ENCODE peak calls at places on chromosome 6, in seven cellular contexts. One of them, this sample, is unnamed.

GRCh38 chr6:43747734-43748133 is 22.3 kb upstream of the VEGFA start:
- DNase-seq in stimulated activated CD4-positive, alpha-beta T cell treated with anti-CD3 and anti-CD28 coated beads, Interleukin-2, amount 100 ng/mL, for 48 hours: no peak
- DNase-seq in T-helper 1 cell: no peak
- DNase-seq in HuH-7: no peak
- DNase-seq in T-helper 2 cell: no peak
- DNase-seq in activated CD4-positive, CD25-positive, alpha-beta regulatory T cell: no peak
- DNase-seq in B cell: no peak
- DNase-seq in this sample: no peak

GRCh38 chr6:170245233-170245992 is 45.5 kb downstream of the DLL1 start:
- DNase-seq in T-helper 2 cell: no peak
- DNase-seq in B cell: no peak
- DNase-seq in HuH-7: no peak
- DNase-seq in activated CD4-positive, CD25-positive, alpha-beta regulatory T cell: no peak
- DNase-seq in T-helper 1 cell: no peak
- DNase-seq in stimulated activated CD4-positive, alpha-beta T cell treated with anti-CD3 and anti-CD28 coated beads, Interleukin-2, amount 100 ng/mL, for 48 hours: no peak
- DNase-seq in this sample: no peak

GRCh38 chr6:105594821-105595220 is 191.9 kb upstream of the PREP start:
- DNase-seq in HuH-7: no peak
- DNase-seq in B cell: no peak
- DNase-seq in activated CD4-positive, CD25-positive, alpha-beta regulatory T cell: no peak
- DNase-seq in T-helper 1 cell: no peak
- DNase-seq in stimulated activated CD4-positive, alpha-beta T cell treated with anti-CD3 and anti-CD28 coated beads, Interleukin-2, amount 100 ng/mL, for 48 hours: no peak
- DNase-seq in T-helper 2 cell: no peak
- DNase-seq in this sample: no peak

GRCh38 chr6:9143140-9143539 is 707.8 kb upstream of the SLC35B3 start:
- DNase-seq in T-helper 1 cell: no peak
- DNase-seq in activated CD4-positive, CD25-positive, alpha-beta regulatory T cell: no peak
- DNase-seq in T-helper 2 cell: no peak
- DNase-seq in HuH-7: no peak
- DNase-seq in B cell: no peak
- DNase-seq in stimulated activated CD4-positive, alpha-beta T cell treated with anti-CD3 and anti-CD28 coated beads, Interleukin-2, amount 100 ng/mL, for 48 hours: no peak
- DNase-seq in this sample: no peak

GRCh38 chr6:84554069-84554468 is 210.3 kb downstream of the TBX18 start:
- DNase-seq in T-helper 1 cell: no peak
- DNase-seq in B cell: no peak
- DNase-seq in activated CD4-positive, CD25-positive, alpha-beta regulatory T cell: no peak
- DNase-seq in HuH-7: no peak
- DNase-seq in T-helper 2 cell: no peak
- DNase-seq in stimulated activated CD4-positive, alpha-beta T cell treated with anti-CD3 and anti-CD28 coated beads, Interleukin-2, amount 100 ng/mL, for 48 hours: no peak
- DNase-seq in this sample: no peak

GRCh38 chr6:1348675-1349074 is 36.8 kb downstream of the FOXQ1 start:
- DNase-seq in activated CD4-positive, CD25-positive, alpha-beta regulatory T cell: no peak
- DNase-seq in T-helper 2 cell: no peak
- DNase-seq in HuH-7: no peak
- DNase-seq in B cell: no peak
- DNase-seq in stimulated activated CD4-positive, alpha-beta T cell treated with anti-CD3 and anti-CD28 coated beads, Interleukin-2, amount 100 ng/mL, for 48 hours: no peak
- DNase-seq in T-helper 1 cell: no peak
- DNase-seq in this sample: peak

GRCh38 chr6:72650081-72650745 is 28.3 kb downstream of the KCNQ5 start:
- DNase-seq in HuH-7: no peak
- DNase-seq in T-helper 1 cell: no peak
- DNase-seq in T-helper 2 cell: no peak
- DNase-seq in B cell: no peak
- DNase-seq in activated CD4-positive, CD25-positive, alpha-beta regulatory T cell: no peak
- DNase-seq in stimulated activated CD4-positive, alpha-beta T cell treated with anti-CD3 and anti-CD28 coated beads, Interleukin-2, amount 100 ng/mL, for 48 hours: no peak
- DNase-seq in this sample: no peak

GRCh38 chr6:116363759-116364158 is 7.0 kb upstream of the DSE start:
- DNase-seq in T-helper 2 cell: no peak
- DNase-seq in stimulated activated CD4-positive, alpha-beta T cell treated with anti-CD3 and anti-CD28 coated beads, Interleukin-2, amount 100 ng/mL, for 48 hours: no peak
- DNase-seq in T-helper 1 cell: no peak
- DNase-seq in HuH-7: no peak
- DNase-seq in B cell: no peak
- DNase-seq in activated CD4-positive, CD25-positive, alpha-beta regulatory T cell: no peak
- DNase-seq in this sample: no peak

GRCh38 chr6:29376003-29376402 is 912 bp upstream of the OR12D3 start:
- DNase-seq in stimulated activated CD4-positive, alpha-beta T cell treated with anti-CD3 and anti-CD28 coated beads, Interleukin-2, amount 100 ng/mL, for 48 hours: no peak
- DNase-seq in T-helper 2 cell: no peak
- DNase-seq in T-helper 1 cell: no peak
- DNase-seq in B cell: no peak
- DNase-seq in HuH-7: no peak
- DNase-seq in activated CD4-positive, CD25-positive, alpha-beta regulatory T cell: no peak
- DNase-seq in this sample: no peak

GRCh38 chr6:126919947-126920346 is 198.5 kb upstream of the RSPO3 start:
- DNase-seq in activated CD4-positive, CD25-positive, alpha-beta regulatory T cell: no peak
- DNase-seq in HuH-7: no peak
- DNase-seq in T-helper 2 cell: no peak
- DNase-seq in stimulated activated CD4-positive, alpha-beta T cell treated with anti-CD3 and anti-CD28 coated beads, Interleukin-2, amount 100 ng/mL, for 48 hours: no peak
- DNase-seq in T-helper 1 cell: no peak
- DNase-seq in B cell: no peak
- DNase-seq in this sample: no peak

GRCh38 chr6:30135757-30136156 is at the start of gene TRIM40:
- DNase-seq in B cell: no peak
- DNase-seq in T-helper 2 cell: no peak
- DNase-seq in T-helper 1 cell: no peak
- DNase-seq in activated CD4-positive, CD25-positive, alpha-beta regulatory T cell: no peak
- DNase-seq in stimulated activated CD4-positive, alpha-beta T cell treated with anti-CD3 and anti-CD28 coated beads, Interleukin-2, amount 100 ng/mL, for 48 hours: no peak
- DNase-seq in HuH-7: peak
- DNase-seq in this sample: no peak

GRCh38 chr6:155120034-155120433 is 124.9 kb downstream of the TIAM2 start:
- DNase-seq in T-helper 2 cell: no peak
- DNase-seq in HuH-7: no peak
- DNase-seq in T-helper 1 cell: no peak
- DNase-seq in B cell: no peak
- DNase-seq in activated CD4-positive, CD25-positive, alpha-beta regulatory T cell: no peak
- DNase-seq in stimulated activated CD4-positive, alpha-beta T cell treated with anti-CD3 and anti-CD28 coated beads, Interleukin-2, amount 100 ng/mL, for 48 hours: no peak
- DNase-seq in this sample: no peak

GRCh38 chr6:51613558-51613957 is 473.9 kb downstream of the PKHD1 start:
- DNase-seq in stimulated activated CD4-positive, alpha-beta T cell treated with anti-CD3 and anti-CD28 coated beads, Interleukin-2, amount 100 ng/mL, for 48 hours: no peak
- DNase-seq in T-helper 1 cell: no peak
- DNase-seq in activated CD4-positive, CD25-positive, alpha-beta regulatory T cell: no peak
- DNase-seq in B cell: no peak
- DNase-seq in T-helper 2 cell: no peak
- DNase-seq in HuH-7: no peak
- DNase-seq in this sample: no peak

GRCh38 chr6:170180671-170181337 is 110.1 kb downstream of the DLL1 start:
- DNase-seq in T-helper 2 cell: no peak
- DNase-seq in activated CD4-positive, CD25-positive, alpha-beta regulatory T cell: no peak
- DNase-seq in B cell: no peak
- DNase-seq in HuH-7: no peak
- DNase-seq in T-helper 1 cell: no peak
- DNase-seq in stimulated activated CD4-positive, alpha-beta T cell treated with anti-CD3 and anti-CD28 coated beads, Interleukin-2, amount 100 ng/mL, for 48 hours: no peak
- DNase-seq in this sample: no peak

GRCh38 chr6:150633466-150633795 is 33.7 kb downstream of the PLEKHG1 start:
- DNase-seq in B cell: no peak
- DNase-seq in T-helper 2 cell: no peak
- DNase-seq in T-helper 1 cell: no peak
- DNase-seq in stimulated activated CD4-positive, alpha-beta T cell treated with anti-CD3 and anti-CD28 coated beads, Interleukin-2, amount 100 ng/mL, for 48 hours: no peak
- DNase-seq in HuH-7: no peak
- DNase-seq in activated CD4-positive, CD25-positive, alpha-beta regulatory T cell: no peak
- DNase-seq in this sample: no peak

GRCh38 chr6:139540276-139540675 is 165.8 kb upstream of the CITED2 start:
- DNase-seq in T-helper 1 cell: peak
- DNase-seq in stimulated activated CD4-positive, alpha-beta T cell treated with anti-CD3 and anti-CD28 coated beads, Interleukin-2, amount 100 ng/mL, for 48 hours: peak
- DNase-seq in T-helper 2 cell: peak
- DNase-seq in B cell: no peak
- DNase-seq in HuH-7: no peak
- DNase-seq in activated CD4-positive, CD25-positive, alpha-beta regulatory T cell: no peak
- DNase-seq in this sample: no peak

GRCh38 chr6:107607109-107607508 is 117.2 kb downstream of the SOBP start:
- DNase-seq in T-helper 1 cell: no peak
- DNase-seq in T-helper 2 cell: no peak
- DNase-seq in HuH-7: peak
- DNase-seq in B cell: no peak
- DNase-seq in activated CD4-positive, CD25-positive, alpha-beta regulatory T cell: no peak
- DNase-seq in stimulated activated CD4-positive, alpha-beta T cell treated with anti-CD3 and anti-CD28 coated beads, Interleukin-2, amount 100 ng/mL, for 48 hours: no peak
- DNase-seq in this sample: no peak

GRCh38 chr6:9195322-9195721 is 760.0 kb upstream of the SLC35B3 start:
- DNase-seq in T-helper 2 cell: no peak
- DNase-seq in stimulated activated CD4-positive, alpha-beta T cell treated with anti-CD3 and anti-CD28 coated beads, Interleukin-2, amount 100 ng/mL, for 48 hours: no peak
- DNase-seq in T-helper 1 cell: no peak
- DNase-seq in activated CD4-positive, CD25-positive, alpha-beta regulatory T cell: no peak
- DNase-seq in HuH-7: no peak
- DNase-seq in B cell: no peak
- DNase-seq in this sample: no peak

GRCh38 chr6:156336096-156336495 is 441.1 kb upstream of the ARID1B start:
- DNase-seq in HuH-7: peak
- DNase-seq in stimulated activated CD4-positive, alpha-beta T cell treated with anti-CD3 and anti-CD28 coated beads, Interleukin-2, amount 100 ng/mL, for 48 hours: no peak
- DNase-seq in B cell: no peak
- DNase-seq in T-helper 1 cell: no peak
- DNase-seq in activated CD4-positive, CD25-positive, alpha-beta regulatory T cell: no peak
- DNase-seq in T-helper 2 cell: no peak
- DNase-seq in this sample: no peak

GRCh38 chr6:118787746-118788419 is 106.1 kb upstream of the ASF1A start:
- DNase-seq in activated CD4-positive, CD25-positive, alpha-beta regulatory T cell: no peak
- DNase-seq in T-helper 1 cell: no peak
- DNase-seq in HuH-7: no peak
- DNase-seq in stimulated activated CD4-positive, alpha-beta T cell treated with anti-CD3 and anti-CD28 coated beads, Interleukin-2, amount 100 ng/mL, for 48 hours: no peak
- DNase-seq in T-helper 2 cell: peak
- DNase-seq in B cell: no peak
- DNase-seq in this sample: no peak

GRCh38 chr6:2741756-2742155 is 9.0 kb downstream of the MYLK4 start:
- DNase-seq in T-helper 2 cell: no peak
- DNase-seq in activated CD4-positive, CD25-positive, alpha-beta regulatory T cell: no peak
- DNase-seq in stimulated activated CD4-positive, alpha-beta T cell treated with anti-CD3 and anti-CD28 coated beads, Interleukin-2, amount 100 ng/mL, for 48 hours: no peak
- DNase-seq in T-helper 1 cell: no peak
- DNase-seq in HuH-7: no peak
- DNase-seq in B cell: no peak
- DNase-seq in this sample: no peak

GRCh38 chr6:142318714-142319113 is 16.9 kb downstream of the ADGRG6 start:
- DNase-seq in B cell: no peak
- DNase-seq in activated CD4-positive, CD25-positive, alpha-beta regulatory T cell: no peak
- DNase-seq in stimulated activated CD4-positive, alpha-beta T cell treated with anti-CD3 and anti-CD28 coated beads, Interleukin-2, amount 100 ng/mL, for 48 hours: no peak
- DNase-seq in HuH-7: no peak
- DNase-seq in T-helper 2 cell: peak
- DNase-seq in T-helper 1 cell: no peak
- DNase-seq in this sample: no peak

GRCh38 chr6:15299430-15300131 is 53.7 kb downstream of the JARID2 start:
- DNase-seq in HuH-7: no peak
- DNase-seq in B cell: peak
- DNase-seq in activated CD4-positive, CD25-positive, alpha-beta regulatory T cell: no peak
- DNase-seq in stimulated activated CD4-positive, alpha-beta T cell treated with anti-CD3 and anti-CD28 coated beads, Interleukin-2, amount 100 ng/mL, for 48 hours: no peak
- DNase-seq in T-helper 1 cell: no peak
- DNase-seq in T-helper 2 cell: peak
- DNase-seq in this sample: no peak

GRCh38 chr6:128635219-128635618 is 114.8 kb upstream of the PTPRK start:
- DNase-seq in activated CD4-positive, CD25-positive, alpha-beta regulatory T cell: no peak
- DNase-seq in HuH-7: no peak
- DNase-seq in B cell: no peak
- DNase-seq in T-helper 1 cell: no peak
- DNase-seq in T-helper 2 cell: no peak
- DNase-seq in stimulated activated CD4-positive, alpha-beta T cell treated with anti-CD3 and anti-CD28 coated beads, Interleukin-2, amount 100 ng/mL, for 48 hours: no peak
- DNase-seq in this sample: no peak

GRCh38 chr6:100023798-100024197 is 29.8 kb upstream of the MCHR2 start:
- DNase-seq in activated CD4-positive, CD25-positive, alpha-beta regulatory T cell: no peak
- DNase-seq in HuH-7: no peak
- DNase-seq in stimulated activated CD4-positive, alpha-beta T cell treated with anti-CD3 and anti-CD28 coated beads, Interleukin-2, amount 100 ng/mL, for 48 hours: no peak
- DNase-seq in T-helper 2 cell: no peak
- DNase-seq in B cell: no peak
- DNase-seq in T-helper 1 cell: no peak
- DNase-seq in this sample: no peak

GRCh38 chr6:121592955-121593665 is 157.7 kb downstream of the GJA1 start:
- DNase-seq in T-helper 1 cell: no peak
- DNase-seq in activated CD4-positive, CD25-positive, alpha-beta regulatory T cell: no peak
- DNase-seq in B cell: no peak
- DNase-seq in stimulated activated CD4-positive, alpha-beta T cell treated with anti-CD3 and anti-CD28 coated beads, Interleukin-2, amount 100 ng/mL, for 48 hours: no peak
- DNase-seq in T-helper 2 cell: no peak
- DNase-seq in HuH-7: no peak
- DNase-seq in this sample: peak

GRCh38 chr6:74277749-74278148 is 581.7 kb downstream of the CD109 start:
- DNase-seq in HuH-7: no peak
- DNase-seq in stimulated activated CD4-positive, alpha-beta T cell treated with anti-CD3 and anti-CD28 coated beads, Interleukin-2, amount 100 ng/mL, for 48 hours: no peak
- DNase-seq in B cell: no peak
- DNase-seq in T-helper 2 cell: no peak
- DNase-seq in T-helper 1 cell: no peak
- DNase-seq in activated CD4-positive, CD25-positive, alpha-beta regulatory T cell: no peak
- DNase-seq in this sample: peak

This sample was measured in NCI-H1417.